ENCODE peak calls at places on chromosomes 2 and 18, in eight cellular contexts. D, Q, S, G, O, E, Y and I are unnamed samples.

GRCh38 chr18:54357082-54357659 is 487 bp downstream of the STARD6 start:
- DNase-seq in D (no peak), Q (no peak), S (no peak), G (peak), O (no peak), E (no peak), Y (peak), I (no peak)

GRCh38 chr18:71336811-71337210 is 1048.0 kb downstream of the SOCS6 start:
- DNase-seq in D (no peak), Q (no peak), S (no peak), G (no peak), O (no peak), E (no peak), Y (no peak), I (no peak)

GRCh38 chr2:168461942-168462331 is 5.9 kb downstream of the CERS6 start:
- DNase-seq in D (no peak), Q (no peak), S (no peak), G (no peak), O (no peak), E (no peak), Y (no peak), I (no peak)

GRCh38 chr2:176653856-176654443 is 384.7 kb downstream of the MTX2 start:
- DNase-seq in D (peak), Q (peak), S (no peak), G (peak), O (no peak), E (peak), Y (peak), I (peak)

GRCh38 chr2:164840458-164840929 is 1.1 kb downstream of the COBLL1 start:
- DNase-seq in D (peak), Q (peak), S (no peak), G (peak), O (no peak), E (no peak), Y (no peak), I (no peak)

GRCh38 chr2:159381574-159381973 is 95.1 kb upstream of the WDSUB1 start:
- DNase-seq in D (no peak), Q (no peak), S (no peak), G (no peak), O (no peak), E (peak), Y (no peak), I (no peak)

GRCh38 chr2:44938287-44939073 is 3.0 kb upstream of the SIX3 start:
- DNase-seq in D (no peak), Q (peak), S (no peak), G (peak), O (no peak), E (no peak), Y (no peak), I (no peak)

GRCh38 chr2:160372585-160372984 is 121.0 kb downstream of the RBMS1 start:
- DNase-seq in D (no peak), Q (no peak), S (no peak), G (no peak), O (no peak), E (peak), Y (peak), I (peak)

GRCh38 chr2:134491796-134492441 is 226.9 kb downstream of the TMEM163 start:
- DNase-seq in D (peak), Q (peak), S (no peak), G (peak), O (no peak), E (no peak), Y (no peak), I (no peak)

GRCh38 chr2:24473613-24474012 is 17.4 kb upstream of the NCOA1 start:
- DNase-seq in D (no peak), Q (no peak), S (no peak), G (no peak), O (no peak), E (no peak), Y (no peak), I (no peak)

GRCh38 chr2:134737671-134738070 is 18.9 kb upstream of the TMEM163 start:
- DNase-seq in D (no peak), Q (no peak), S (no peak), G (no peak), O (no peak), E (no peak), Y (no peak), I (no peak)

GRCh38 chr2:171629113-171629512 is 58.2 kb upstream of the DYNC1I2 start:
- DNase-seq in D (no peak), Q (no peak), S (no peak), G (no peak), O (no peak), E (no peak), Y (no peak), I (no peak)

GRCh38 chr2:164841719-164842623 is at the start of gene COBLL1:
- DNase-seq in D (peak), Q (peak), S (peak), G (peak), O (no peak), E (peak), Y (peak), I (peak)

GRCh38 chr2:121529439-121530209 is 1.1 kb upstream of the RNU4ATAC start:
- DNase-seq in D (peak), Q (peak), S (peak), G (peak), O (no peak), E (peak), Y (peak), I (peak)